ENCODE peak calls at places on chromosomes 4 and X, in eight cellular contexts. O is tibial artery, N is endodermal cell, C is GM13976, U is AG04450, W is A673, H is left ventricle myocardium inferior, T is brain microvascular endothelial cell. X is an unnamed sample.

GRCh38 chr4:64890131-64890710 is 481.0 kb upstream of the TECRL start:
- DNase-seq in T (no peak), H (no peak), C (no peak), O (no peak), N (no peak), W (no peak), U (no peak), X (no peak)

GRCh38 chrX:136529795-136530194 is 2.2 kb upstream of the VGLL1 start:
- DNase-seq in W (peak), U (no peak), T (no peak), H (no peak), N (no peak), O (no peak), C (no peak), X (no peak)

GRCh38 chr4:86092684-86093083 is 267.2 kb downstream of the MAPK10 start:
- DNase-seq in H (no peak), N (no peak), U (peak), W (peak), C (no peak), O (no peak), T (peak), X (no peak)

GRCh38 chrX:74534569-74535038 is 79.8 kb downstream of the RLIM start:
- DNase-seq in N (no peak), U (no peak), C (no peak), W (peak), T (peak), H (no peak), O (no peak), X (no peak)

GRCh38 chrX:70477734-70478075 is 33.1 kb downstream of the DLG3 start:
- DNase-seq in W (no peak), T (no peak), H (no peak), U (no peak), O (no peak), N (no peak), C (no peak), X (no peak)

GRCh38 chr4:130210871-130211270 is 1114.9 kb downstream of the C4orf33 start:
- DNase-seq in W (peak), O (no peak), N (no peak), U (no peak), C (no peak), H (no peak), T (peak), X (no peak)

GRCh38 chr4:89298160-89298559 is 9.4 kb downstream of the GPRIN3 start:
- DNase-seq in H (no peak), O (no peak), N (no peak), U (no peak), T (no peak), C (no peak), W (no peak), X (no peak)

GRCh38 chr4:23333946-23334878 is 555.6 kb downstream of the PPARGC1A start:
- DNase-seq in C (no peak), H (no peak), N (peak), T (peak), U (peak), O (no peak), W (peak), X (no peak)

GRCh38 chr4:26065833-26066232 is 151.8 kb downstream of the SMIM20 start:
- DNase-seq in O (no peak), W (no peak), T (no peak), U (no peak), C (no peak), N (no peak), H (no peak), X (no peak)

GRCh38 chrX:70479197-70479969 is 34.7 kb downstream of the DLG3 start:
- DNase-seq in U (peak), H (no peak), W (no peak), O (no peak), C (no peak), N (no peak), T (peak), X (no peak)

GRCh38 chr4:81896936-81897335 is 425.2 kb upstream of the RASGEF1B start:
- DNase-seq in T (no peak), C (no peak), U (no peak), H (no peak), O (no peak), N (no peak), W (no peak), X (no peak)

GRCh38 chr4:96315815-96316214 is 475.9 kb downstream of the PDHA2 start:
- DNase-seq in N (no peak), T (no peak), O (no peak), C (no peak), U (no peak), W (no peak), H (no peak), X (no peak)

DNA sequence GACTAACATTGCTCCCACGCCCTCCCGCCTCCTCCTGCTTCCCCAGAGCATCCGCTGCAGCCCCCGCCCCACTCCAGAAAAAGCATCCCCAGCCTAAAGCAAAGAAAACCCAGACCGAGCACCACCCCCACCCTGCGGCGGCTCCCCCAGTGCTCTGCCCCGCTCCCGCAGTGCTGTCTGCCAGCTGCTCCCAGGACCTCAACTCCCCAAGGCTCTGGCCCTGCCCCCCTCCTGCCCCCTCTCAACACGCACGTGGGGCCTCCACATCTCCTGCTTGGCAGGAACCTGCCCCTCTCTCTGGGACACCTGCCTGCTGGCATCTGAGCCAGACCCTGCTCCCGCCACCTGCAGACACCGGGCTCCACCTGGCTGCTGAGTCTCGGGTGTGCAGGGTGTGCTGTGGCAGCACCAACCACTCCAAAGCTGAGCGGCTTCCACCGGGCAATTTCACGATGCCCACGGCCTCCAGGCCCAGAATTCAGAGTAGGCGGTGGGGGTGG is 79.4 kb downstream of the FAM53A start:
- DNase-seq in W (no peak), H (no peak), U (no peak), O (no peak), C (no peak), T (no peak), N (no peak), X (no peak)
- TF ChIP-seq CTCF in W (peak), H (no peak), U (no peak), O (no peak), C (no peak), T (no peak), N (no peak), X (no peak)

GRCh38 chrX:68403522-68403921 is 29.8 kb downstream of the OPHN1 start:
- DNase-seq in N (no peak), C (no peak), W (no peak), O (no peak), H (no peak), T (no peak), U (no peak), X (no peak)
- TF ChIP-seq CTCF in N (no peak), C (no peak), W (no peak), O (no peak), H (no peak), T (no peak), U (no peak), X (no peak)

DNA sequence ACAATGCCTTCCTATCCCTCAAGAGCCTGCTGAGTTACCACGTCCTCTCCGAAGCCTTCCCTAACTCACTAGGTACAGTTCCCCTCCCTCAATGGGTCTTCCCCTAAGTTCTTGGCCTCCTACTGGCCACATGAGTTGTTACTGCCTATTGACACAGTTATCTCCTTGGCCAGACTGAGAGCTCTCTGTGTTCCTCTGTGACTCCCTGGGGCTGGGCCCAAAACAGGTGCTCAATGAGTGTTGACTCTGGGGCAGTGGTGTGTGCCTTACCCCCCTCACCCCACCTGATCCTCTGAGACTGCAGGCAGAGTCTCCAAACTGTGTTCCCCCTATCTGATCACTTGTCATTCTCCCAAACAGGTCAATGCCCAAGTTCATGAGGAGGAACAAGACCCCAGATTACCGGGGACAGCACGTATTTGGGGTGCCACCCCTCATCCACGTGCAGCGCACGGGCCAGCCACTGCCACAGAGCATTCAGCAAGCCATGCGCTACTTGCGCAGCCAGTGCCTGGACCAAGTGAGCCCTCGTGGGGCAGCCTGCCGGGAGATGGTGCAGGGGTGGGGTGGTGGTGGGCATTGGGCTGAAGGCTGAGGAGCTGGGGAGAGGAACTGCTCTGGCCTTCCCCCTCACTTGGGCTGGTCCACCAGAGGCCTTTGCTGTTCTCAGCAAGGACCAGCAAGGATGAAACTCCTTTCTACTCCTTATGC is 72.6 kb downstream of the STARD8 start:
- DNase-seq in T (peak), H (no peak), O (no peak), C (no peak), W (peak), U (no peak), N (peak), X (no peak)
- TF ChIP-seq CTCF in T (peak), H (peak), O (no peak), C (no peak), W (peak), U (peak), N (peak), X (peak)

DNA sequence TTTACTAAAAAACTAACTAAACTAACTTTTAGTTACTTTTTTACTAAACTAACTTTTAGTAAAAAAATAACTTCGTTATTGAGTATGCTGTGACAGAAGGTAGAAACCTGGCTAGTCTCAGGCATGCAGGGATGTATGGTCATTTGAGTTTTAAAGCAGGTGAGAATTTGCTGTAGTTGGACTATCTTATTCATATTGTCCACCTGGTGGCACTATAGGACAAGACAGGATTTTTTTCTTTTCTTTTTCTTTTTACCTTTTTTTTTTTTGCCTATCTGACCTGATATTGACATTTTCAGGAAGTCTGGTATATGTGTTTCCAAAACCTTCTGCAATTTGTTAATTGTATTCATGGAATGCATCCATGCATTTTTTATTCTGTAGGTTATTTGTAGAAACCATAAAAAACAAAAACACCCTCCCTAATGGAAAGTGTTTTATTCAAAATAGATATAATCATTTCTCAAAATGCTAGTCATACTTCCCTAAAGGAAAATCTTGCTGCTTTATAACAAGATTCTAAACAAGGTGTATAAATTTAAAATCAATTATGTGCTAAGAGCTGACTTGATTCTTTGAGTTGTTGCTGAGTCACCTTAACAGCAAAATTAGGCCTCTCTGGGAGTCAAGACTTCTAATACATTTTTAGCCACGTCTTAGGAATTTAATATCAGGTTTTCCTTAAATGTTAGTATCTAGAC is 201.2 kb upstream of the GNPDA2 start:
- DNase-seq in T (no peak), C (no peak), H (no peak), U (no peak), O (no peak), N (no peak), W (peak), X (no peak)
- TF ChIP-seq CTCF in T (peak), C (peak), H (peak), U (peak), O (peak), N (peak), W (peak), X (peak)